ENCODE peak calls at places on chromosome 17, in six cellular contexts. B, O, F, V, W and D are unnamed samples.

GRCh38 chr17:61833536-61834203 is 29.7 kb downstream of the BRIP1 start:
- DNase-seq in V (peak; percentile 96), F (no peak), O (peak; percentile 69), W (no peak), B (peak; percentile 77), D (no peak)

GRCh38 chr17:77738666-77739531 is 219.6 kb upstream of the TNRC6C start:
- DNase-seq in O (no peak), V (no peak), B (peak; percentile 8), W (no peak), F (no peak), D (no peak)

GRCh38 chr17:32627233-32628008 is 140.6 kb downstream of the CDK5R1 start:
- DNase-seq in F (no peak), V (peak; percentile 7), W (peak; percentile 8), B (peak; percentile 40), O (no peak), D (no peak)

GRCh38 chr17:58294034-58294433 is 13.3 kb upstream of the MPO start:
- DNase-seq in B (no peak), F (no peak), V (no peak), W (no peak), O (no peak), D (no peak)

GRCh38 chr17:28918295-28918694 is 15.4 kb upstream of the DHRS13 start:
- DNase-seq in F (no peak), W (no peak), V (no peak), O (no peak), B (no peak), D (no peak)

GRCh38 chr17:68455756-68456528 is 1.4 kb downstream of the WIPI1 start:
- DNase-seq in F (no peak), O (no peak), W (peak; percentile 45), V (peak; percentile 88), B (peak; percentile 90), D (no peak)

GRCh38 chr17:28755486-28755885 is 11.7 kb downstream of the TRAF4 start:
- DNase-seq in V (no peak), O (no peak), F (no peak), B (no peak), W (no peak), D (no peak)

GRCh38 chr17:8109669-8110455 is 8.5 kb downstream of the ALOXE3 start:
- DNase-seq in B (peak; percentile 61), O (no peak), F (peak; percentile 85), W (peak; percentile 90), V (peak; percentile 56), D (peak; percentile 72)

GRCh38 chr17:77274137-77274829 is 133.5 kb downstream of the SEC14L1 start:
- DNase-seq in B (no peak), V (no peak), F (no peak), W (no peak), O (no peak), D (no peak)

GRCh38 chr17:29905879-29906167 is 24.2 kb downstream of the SSH2 start:
- DNase-seq in F (peak; percentile 18), V (no peak), W (no peak), O (no peak), B (no peak), D (no peak)

GRCh38 chr17:55421179-55421934 is at the start of gene MMD:
- DNase-seq in O (no peak), B (peak; percentile 33), V (peak; percentile 34), W (peak; percentile 69), F (peak; percentile 17), D (no peak)

GRCh38 chr17:83146347-83146746 is 66.9 kb downstream of the METRNL start:
- DNase-seq in B (no peak), W (no peak), F (no peak), V (no peak), O (no peak), D (no peak)

GRCh38 chr17:57868007-57868774 is 18.3 kb upstream of the MRPS23 start:
- DNase-seq in V (peak; percentile 93), W (peak; percentile 79), B (peak; percentile 92), F (peak; percentile 85), O (peak; percentile 90), D (peak; percentile 39)

GRCh38 chr17:2853722-2854580 is 57.7 kb downstream of the RAP1GAP2 start:
- DNase-seq in B (peak; percentile 63), V (peak; percentile 34), F (peak; percentile 62), W (peak; percentile 74), O (no peak), D (no peak)

GRCh38 chr17:4249452-4250029 is 14.2 kb downstream of the ANKFY1 start:
- DNase-seq in F (peak; percentile 60), B (peak; percentile 70), V (peak; percentile 43), W (peak; percentile 57), O (no peak), D (peak; percentile 36)

GRCh38 chr17:32822996-32823395 is 53.9 kb downstream of the MYO1D start:
- DNase-seq in V (no peak), W (peak; percentile 10), F (no peak), O (no peak), B (peak; percentile 40), D (peak; percentile 15)

GRCh38 chr17:6100891-6101290 is 30.7 kb downstream of the WSCD1 start:
- DNase-seq in O (no peak), B (no peak), W (no peak), F (no peak), V (no peak), D (no peak)

GRCh38 chr17:81365148-81365600 is 30.1 kb upstream of the BAHCC1 start:
- DNase-seq in O (peak; percentile 72), W (peak; percentile 78), V (peak; percentile 92), B (peak; percentile 91), F (no peak), D (no peak)

GRCh38 chr17:29283496-29283895 is 10.5 kb downstream of the NUFIP2 start:
- DNase-seq in W (no peak), F (peak; percentile 9), B (peak; percentile 56), V (no peak), O (no peak), D (no peak)

GRCh38 chr17:42378597-42379594 is 9.3 kb downstream of the STAT3 start:
- DNase-seq in B (peak; percentile 64), F (peak; percentile 46), O (no peak), V (no peak), W (no peak), D (no peak)

GRCh38 chr17:12794919-12795517 is 5.7 kb downstream of the ARHGAP44 start:
- DNase-seq in W (no peak), V (no peak), F (no peak), B (no peak), O (no peak), D (no peak)

GRCh38 chr17:79019631-79020584 is 4.1 kb upstream of the C1QTNF1 start:
- DNase-seq in O (peak; percentile 76), W (peak; percentile 68), B (peak; percentile 88), F (peak; percentile 45), V (peak; percentile 86), D (peak; percentile 67)

GRCh38 chr17:2083613-2084128 is 28.8 kb downstream of the HIC1 start:
- DNase-seq in V (no peak), F (no peak), O (no peak), W (peak; percentile 76), B (no peak), D (no peak)

GRCh38 chr17:31472137-31472536 is 80.7 kb downstream of the RAB11FIP4 start:
- DNase-seq in B (no peak), O (no peak), F (no peak), W (no peak), V (no peak), D (no peak)

GRCh38 chr17:31466096-31466495 is 74.6 kb downstream of the RAB11FIP4 start:
- DNase-seq in V (no peak), O (no peak), W (no peak), B (no peak), F (no peak), D (no peak)

GRCh38 chr17:31470592-31470991 is 79.1 kb downstream of the RAB11FIP4 start:
- DNase-seq in W (no peak), V (peak; percentile 17), B (peak; percentile 22), F (no peak), O (no peak), D (no peak)

GRCh38 chr17:31469959-31470358 is 78.5 kb downstream of the RAB11FIP4 start:
- DNase-seq in V (no peak), W (no peak), F (no peak), O (no peak), B (no peak), D (no peak)

GRCh38 chr17:31467502-31468256 is 76.2 kb downstream of the RAB11FIP4 start:
- DNase-seq in W (peak; percentile 38), B (no peak), V (no peak), O (no peak), F (no peak), D (no peak)
- TF ChIP-seq EZH2phosphoT487 in W (no peak), B (no peak), V (no peak), O (no peak), F (no peak), D (no peak)

GRCh38 chr17:40556198-40556661 is 9.0 kb downstream of the CCR7 start:
- DNase-seq in W (no peak), V (no peak), B (no peak), F (no peak), O (no peak), D (no peak)
- H3K9me2 ChIP-seq in W (no peaks in the 10 kb centered on the region), V (no peaks in the 10 kb centered on the region), B (no peaks in the 10 kb centered on the region), F (no peaks in the 10 kb centered on the region), O (no peaks in the 10 kb centered on the region), D (no peaks in the 10 kb centered on the region)

GRCh38 chr17:38705803-38706624 is 941 bp downstream of the MLLT6 start:
- DNase-seq in O (no peak), W (peak; percentile 50), V (peak; percentile 24), F (peak; percentile 22), B (peak; percentile 59), D (peak; percentile 9)
- TF ChIP-seq EZH2phosphoT487 in O (no peak), W (no peak), V (no peak), F (no peak), B (no peak), D (no peak)

DNA sequence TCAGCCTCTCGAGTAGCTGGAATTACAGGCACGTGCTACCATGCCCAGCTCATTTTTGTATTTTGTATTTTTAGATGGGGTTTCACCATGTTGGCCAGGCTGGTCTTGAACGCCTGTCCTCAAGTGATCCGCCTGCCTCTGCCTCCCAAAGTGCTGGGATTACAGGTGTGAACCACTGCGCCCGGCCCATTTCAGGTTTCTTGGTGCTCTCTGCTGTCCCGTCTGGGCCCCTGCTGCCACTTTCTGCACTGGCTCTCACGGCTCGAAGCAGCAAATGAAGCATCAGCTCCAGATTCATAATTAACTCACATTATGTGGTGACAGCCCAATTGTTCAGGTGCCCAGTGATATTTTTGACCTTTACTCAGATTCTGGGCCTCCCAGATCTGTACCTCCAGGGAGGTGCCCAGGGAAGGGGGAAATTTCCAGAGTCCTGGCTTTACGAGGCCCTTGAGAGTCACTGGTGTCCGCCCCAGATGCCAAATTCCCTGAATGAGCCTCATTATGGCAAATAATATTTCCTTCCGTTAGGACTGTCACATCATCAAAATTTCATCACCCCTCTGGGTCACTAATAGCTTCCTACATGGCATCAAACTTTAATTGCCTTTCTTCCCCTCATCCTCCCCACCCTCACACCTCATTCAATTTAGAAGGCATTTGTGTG is 9.0 kb downstream of the SDK2 start:
- DNase-seq in W (no peak), O (no peak), B (no peak), V (no peak), F (no peak), D (no peak)
- H3K9me2 ChIP-seq in W (no peaks in the 10 kb centered on the region), O (no peaks in the 10 kb centered on the region), B (no peaks in the 10 kb centered on the region), V (no peaks in the 10 kb centered on the region), F (no peaks in the 10 kb centered on the region), D (no peaks in the 10 kb centered on the region)

DNA sequence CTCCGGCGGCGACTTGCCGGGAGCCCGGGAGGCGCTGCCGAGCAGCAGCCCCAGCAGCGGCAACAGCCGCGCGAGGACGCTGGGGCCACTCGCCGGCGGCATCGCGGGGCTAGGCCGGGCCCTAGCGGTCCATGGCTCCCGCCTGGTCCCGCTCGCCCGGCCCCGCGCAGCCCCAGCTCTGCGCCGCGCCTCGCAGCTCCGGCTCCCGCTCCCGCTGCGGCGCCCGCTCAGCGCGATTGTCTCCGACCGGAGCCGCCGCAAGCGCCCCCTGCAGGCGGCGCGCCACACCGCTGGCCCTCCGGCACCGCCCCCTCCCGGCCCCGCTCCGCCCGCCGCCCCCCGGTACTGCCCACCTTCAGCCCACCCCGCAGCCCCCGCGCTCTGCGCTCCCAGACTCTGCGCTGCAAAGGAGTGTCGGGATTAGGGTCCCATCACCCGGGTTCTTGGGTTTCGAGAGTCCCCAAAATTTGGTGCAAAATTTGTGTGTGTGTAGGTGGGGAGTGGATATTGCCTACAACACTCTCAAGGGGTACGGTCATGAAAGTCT is at the start of gene FAM171A2:
- DNase-seq in F (peak; percentile 83), O (no peak), B (peak; percentile 82), W (peak; percentile 89), V (peak; percentile 76), D (peak; percentile 68)
- TF ChIP-seq EZH2phosphoT487 in F (no peak), O (no peak), B (no peak), W (no peak), V (no peak), D (no peak)